ENCODE peak calls at places on chromosomes 5 and 9, in ten cellular contexts. L, I, T, E, Z, K, U, V, Q and R are unnamed samples.

GRCh38 chr9:126113176-126113575 is 213.5 kb upstream of the MVB12B start:
- DNase-seq in L (no peak), I (no peak), T (no peak), E (no peak), Z (no peak), K (no peak), U (no peak), V (no peak), Q (no peak), R (no peak)

GRCh38 chr9:77464591-77465125 is 183.5 kb downstream of the GNA14 start:
- DNase-seq in L (no peak), I (no peak), T (no peak), E (no peak), Z (no peak), K (peak), U (no peak), V (no peak), Q (no peak), R (no peak)

GRCh38 chr5:60163762-60164161 is 270.2 kb upstream of the PDE4D start:
- DNase-seq in L (no peak), I (no peak), T (no peak), E (no peak), Z (no peak), K (peak), U (no peak), V (no peak), Q (no peak), R (no peak)

GRCh38 chr9:13113201-13113600 is 166.3 kb downstream of the MPDZ start:
- DNase-seq in L (no peak), I (no peak), T (no peak), E (no peak), Z (peak), K (peak), U (no peak), V (no peak), Q (no peak), R (no peak)

GRCh38 chr5:149946118-149946517 is 1.5 kb upstream of the PDE6A start:
- DNase-seq in L (no peak), I (no peak), T (no peak), E (no peak), Z (no peak), K (no peak), U (no peak), V (no peak), Q (no peak), R (no peak)

GRCh38 chr9:114167591-114168091 is 12.3 kb downstream of the COL27A1 start:
- DNase-seq in L (no peak), I (no peak), T (no peak), E (no peak), Z (no peak), K (no peak), U (no peak), V (no peak), Q (no peak), R (no peak)

GRCh38 chr9:134295101-134295745 is 31.0 kb upstream of the RXRA start:
- DNase-seq in L (no peak), I (no peak), T (no peak), E (peak), Z (no peak), K (no peak), U (no peak), V (no peak), Q (no peak), R (no peak)

GRCh38 chr5:177565046-177565445 is 10.7 kb upstream of the FAM193B start:
- DNase-seq in L (no peak), I (no peak), T (no peak), E (no peak), Z (no peak), K (no peak), U (no peak), V (no peak), Q (no peak), R (no peak)

GRCh38 chr9:131545003-131545785 is at the start of gene PRRT1B:
- DNase-seq in L (peak), I (no peak), T (peak), E (peak), Z (no peak), K (no peak), U (no peak), V (no peak), Q (peak), R (no peak)